ENCODE peak calls at places on chromosomes 7 and 10, in ten cellular contexts. One of them, this sample, is unnamed. For H3K36me3, the result is how much of the 10 kb centered on the place peaks cover.

GRCh38 chr7:37928878-37929277 is 8.4 kb downstream of the EPDR1 start:
- DNase-seq in heart left ventricle: no peak
- DNase-seq in effector memory CD4-positive, alpha-beta T cell: no peak
- DNase-seq in GM06990: no peak
- DNase-seq in OCI-LY7: no peak
- DNase-seq in iPS DF 6.9: no peak
- DNase-seq in brain microvascular endothelial cell: no peak
- DNase-seq in bronchial epithelial cell: no peak
- DNase-seq in IMR-90: no peak
- DNase-seq in mucosa of descending colon: no peak
- DNase-seq in this sample: no peak

GRCh38 chr7:158740657-158741293 is 36.2 kb upstream of the NCAPG2 start:
- DNase-seq in mucosa of descending colon: no peak
- DNase-seq in IMR-90: peak
- DNase-seq in bronchial epithelial cell: peak
- DNase-seq in iPS DF 6.9: no peak
- DNase-seq in GM06990: no peak
- DNase-seq in OCI-LY7: no peak
- DNase-seq in heart left ventricle: peak
- DNase-seq in effector memory CD4-positive, alpha-beta T cell: no peak
- DNase-seq in brain microvascular endothelial cell: peak
- DNase-seq in this sample: no peak

GRCh38 chr7:69608878-69609277 is 10.6 kb downstream of the AUTS2 start:
- DNase-seq in GM06990: no peak
- DNase-seq in brain microvascular endothelial cell: no peak
- DNase-seq in bronchial epithelial cell: no peak
- DNase-seq in heart left ventricle: no peak
- DNase-seq in mucosa of descending colon: no peak
- DNase-seq in OCI-LY7: no peak
- DNase-seq in IMR-90: no peak
- DNase-seq in effector memory CD4-positive, alpha-beta T cell: no peak
- DNase-seq in iPS DF 6.9: no peak
- DNase-seq in this sample: no peak

GRCh38 chr7:17625038-17625437 is 315.3 kb downstream of the SNX13 start:
- DNase-seq in brain microvascular endothelial cell: peak
- DNase-seq in iPS DF 6.9: no peak
- DNase-seq in GM06990: no peak
- DNase-seq in effector memory CD4-positive, alpha-beta T cell: no peak
- DNase-seq in OCI-LY7: no peak
- DNase-seq in mucosa of descending colon: no peak
- DNase-seq in heart left ventricle: no peak
- DNase-seq in IMR-90: peak
- DNase-seq in bronchial epithelial cell: peak
- DNase-seq in this sample: peak

GRCh38 chr7:30474893-30475292 is 3.7 kb downstream of the NOD1 start:
- DNase-seq in heart left ventricle: no peak
- DNase-seq in IMR-90: peak
- DNase-seq in iPS DF 6.9: no peak
- DNase-seq in effector memory CD4-positive, alpha-beta T cell: no peak
- DNase-seq in brain microvascular endothelial cell: no peak
- DNase-seq in GM06990: no peak
- DNase-seq in OCI-LY7: no peak
- DNase-seq in bronchial epithelial cell: no peak
- DNase-seq in mucosa of descending colon: no peak
- DNase-seq in this sample: no peak

GRCh38 chr10:103854687-103855423 is 521 bp downstream of the SH3PXD2A start:
- DNase-seq in IMR-90: peak
- DNase-seq in brain microvascular endothelial cell: no peak
- DNase-seq in mucosa of descending colon: peak
- DNase-seq in bronchial epithelial cell: no peak
- DNase-seq in OCI-LY7: no peak
- DNase-seq in GM06990: no peak
- DNase-seq in effector memory CD4-positive, alpha-beta T cell: no peak
- DNase-seq in iPS DF 6.9: no peak
- DNase-seq in heart left ventricle: peak
- DNase-seq in this sample: no peak

GRCh38 chr7:40403664-40404476 is 269.1 kb downstream of the SUGCT start:
- DNase-seq in brain microvascular endothelial cell: no peak
- DNase-seq in heart left ventricle: no peak
- DNase-seq in OCI-LY7: no peak
- DNase-seq in iPS DF 6.9: no peak
- DNase-seq in IMR-90: no peak
- DNase-seq in GM06990: no peak
- DNase-seq in mucosa of descending colon: no peak
- DNase-seq in bronchial epithelial cell: no peak
- DNase-seq in effector memory CD4-positive, alpha-beta T cell: no peak
- DNase-seq in this sample: no peak

GRCh38 chr7:44309271-44310091 is 15.9 kb downstream of the CAMK2B start:
- DNase-seq in mucosa of descending colon: peak
- DNase-seq in heart left ventricle: peak
- DNase-seq in brain microvascular endothelial cell: no peak
- DNase-seq in GM06990: peak
- DNase-seq in OCI-LY7: no peak
- DNase-seq in iPS DF 6.9: no peak
- DNase-seq in bronchial epithelial cell: peak
- DNase-seq in effector memory CD4-positive, alpha-beta T cell: no peak
- DNase-seq in IMR-90: peak
- DNase-seq in this sample: no peak

GRCh38 chr10:43903451-43903850 is 254.8 kb upstream of the ZNF32 start:
- DNase-seq in mucosa of descending colon: no peak
- DNase-seq in IMR-90: no peak
- DNase-seq in OCI-LY7: no peak
- DNase-seq in iPS DF 6.9: no peak
- DNase-seq in brain microvascular endothelial cell: no peak
- DNase-seq in effector memory CD4-positive, alpha-beta T cell: no peak
- DNase-seq in bronchial epithelial cell: no peak
- DNase-seq in GM06990: no peak
- DNase-seq in heart left ventricle: no peak
- DNase-seq in this sample: no peak

GRCh38 chr7:50837965-50838364 is 55.3 kb upstream of the GRB10 start:
- DNase-seq in GM06990: no peak
- DNase-seq in iPS DF 6.9: no peak
- DNase-seq in IMR-90: peak
- DNase-seq in heart left ventricle: no peak
- DNase-seq in mucosa of descending colon: no peak
- DNase-seq in effector memory CD4-positive, alpha-beta T cell: no peak
- DNase-seq in brain microvascular endothelial cell: peak
- DNase-seq in bronchial epithelial cell: peak
- DNase-seq in OCI-LY7: no peak
- DNase-seq in this sample: no peak

DNA sequence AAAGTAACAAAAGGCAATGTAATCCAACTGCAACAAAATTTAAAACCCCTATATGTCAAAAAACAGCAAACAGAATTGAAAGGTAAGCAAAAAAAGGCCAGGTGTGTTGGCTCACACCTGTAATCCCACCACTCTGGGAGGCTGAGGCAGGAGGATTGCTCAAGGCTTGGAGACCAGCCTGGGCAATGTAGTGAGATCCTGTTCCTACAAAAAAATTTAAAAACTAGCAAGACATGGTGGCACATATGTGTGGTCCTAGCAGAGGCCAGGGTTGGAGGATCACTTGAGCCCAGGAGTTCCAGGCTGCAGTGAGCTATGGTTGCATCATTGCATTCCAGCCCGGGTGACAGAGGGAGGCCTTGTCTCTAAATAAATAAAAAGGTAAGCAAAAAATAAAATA is 212.1 kb upstream of the KLF14 start:
- DNase-seq in IMR-90: no peak
- DNase-seq in GM06990: no peak
- DNase-seq in OCI-LY7: no peak
- DNase-seq in bronchial epithelial cell: no peak
- DNase-seq in effector memory CD4-positive, alpha-beta T cell: no peak
- DNase-seq in brain microvascular endothelial cell: no peak
- DNase-seq in heart left ventricle: no peak
- DNase-seq in iPS DF 6.9: no peak
- DNase-seq in mucosa of descending colon: no peak
- DNase-seq in this sample: no peak
- H3K36me3 ChIP-seq in IMR-90: under half
- H3K36me3 ChIP-seq in GM06990: under half
- H3K36me3 ChIP-seq in OCI-LY7: under half
- H3K36me3 ChIP-seq in bronchial epithelial cell: under half
- H3K36me3 ChIP-seq in effector memory CD4-positive, alpha-beta T cell: under half
- H3K36me3 ChIP-seq in brain microvascular endothelial cell: under half
- H3K36me3 ChIP-seq in heart left ventricle: under half
- H3K36me3 ChIP-seq in iPS DF 6.9: under half
- H3K36me3 ChIP-seq in mucosa of descending colon: under half
- H3K36me3 ChIP-seq in this sample: under half

GRCh38 chr7:90648107-90648506 is 52.0 kb downstream of the CDK14 start:
- DNase-seq in iPS DF 6.9: no peak
- DNase-seq in effector memory CD4-positive, alpha-beta T cell: no peak
- DNase-seq in mucosa of descending colon: no peak
- DNase-seq in GM06990: no peak
- DNase-seq in brain microvascular endothelial cell: no peak
- DNase-seq in OCI-LY7: no peak
- DNase-seq in IMR-90: no peak
- DNase-seq in heart left ventricle: no peak
- DNase-seq in bronchial epithelial cell: no peak
- DNase-seq in this sample: no peak
- H3K36me3 ChIP-seq in iPS DF 6.9: under half
- H3K36me3 ChIP-seq in effector memory CD4-positive, alpha-beta T cell: under half
- H3K36me3 ChIP-seq in mucosa of descending colon: under half
- H3K36me3 ChIP-seq in GM06990: under half
- H3K36me3 ChIP-seq in brain microvascular endothelial cell: under half
- H3K36me3 ChIP-seq in OCI-LY7: under half
- H3K36me3 ChIP-seq in IMR-90: under half
- H3K36me3 ChIP-seq in heart left ventricle: under half
- H3K36me3 ChIP-seq in bronchial epithelial cell: under half
- H3K36me3 ChIP-seq in this sample: under half

DNA sequence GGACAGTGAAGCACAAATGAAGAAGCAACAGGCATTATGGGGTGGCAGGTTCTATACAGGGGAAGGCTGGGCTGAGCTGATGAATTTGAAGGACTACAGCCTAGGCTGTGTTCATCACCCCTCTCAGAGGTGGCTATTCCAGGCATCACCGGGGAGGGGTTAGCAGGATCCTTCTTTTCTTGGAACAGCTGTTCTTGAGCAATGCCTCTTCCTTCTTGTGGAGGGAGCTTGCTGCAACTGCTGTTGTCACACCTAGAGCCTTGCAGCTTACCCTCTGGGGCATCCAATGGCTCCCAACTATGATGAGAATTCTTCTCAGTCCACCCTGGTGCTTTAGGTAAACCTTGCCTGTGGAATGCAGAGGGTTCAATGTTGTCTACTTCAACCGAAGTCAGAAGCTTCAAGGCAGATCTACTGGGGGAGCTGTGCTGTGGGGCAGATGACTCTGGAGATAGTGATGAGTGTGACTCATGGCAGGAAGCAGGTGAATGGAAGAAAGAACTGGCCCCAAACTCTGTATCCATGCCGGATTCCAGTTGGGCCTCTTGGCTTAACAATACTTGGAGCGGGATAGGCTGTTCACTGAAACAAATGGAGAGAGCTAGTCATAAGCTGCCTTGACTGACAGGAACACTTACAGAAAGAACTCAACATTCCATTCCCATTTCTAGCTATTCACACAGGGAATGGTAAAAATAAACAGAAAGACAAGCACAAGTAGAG is 21.5 kb upstream of the PPP3CB start:
- DNase-seq in brain microvascular endothelial cell: peak
- DNase-seq in OCI-LY7: no peak
- DNase-seq in bronchial epithelial cell: peak
- DNase-seq in GM06990: no peak
- DNase-seq in IMR-90: peak
- DNase-seq in mucosa of descending colon: no peak
- DNase-seq in effector memory CD4-positive, alpha-beta T cell: no peak
- DNase-seq in iPS DF 6.9: no peak
- DNase-seq in heart left ventricle: no peak
- DNase-seq in this sample: no peak
- H3K36me3 ChIP-seq in brain microvascular endothelial cell: under half
- H3K36me3 ChIP-seq in OCI-LY7: under half
- H3K36me3 ChIP-seq in bronchial epithelial cell: under half
- H3K36me3 ChIP-seq in GM06990: under half
- H3K36me3 ChIP-seq in IMR-90: under half
- H3K36me3 ChIP-seq in mucosa of descending colon: under half
- H3K36me3 ChIP-seq in effector memory CD4-positive, alpha-beta T cell: under half
- H3K36me3 ChIP-seq in iPS DF 6.9: under half
- H3K36me3 ChIP-seq in heart left ventricle: under half
- H3K36me3 ChIP-seq in this sample: under half

GRCh38 chr10:98309366-98310355 is 41.7 kb upstream of the LOXL4 start:
- DNase-seq in mucosa of descending colon: peak
- DNase-seq in IMR-90: peak
- DNase-seq in heart left ventricle: peak
- DNase-seq in bronchial epithelial cell: peak
- DNase-seq in effector memory CD4-positive, alpha-beta T cell: no peak
- DNase-seq in OCI-LY7: peak
- DNase-seq in brain microvascular endothelial cell: peak
- DNase-seq in GM06990: peak
- DNase-seq in iPS DF 6.9: no peak
- DNase-seq in this sample: no peak

GRCh38 chr10:98308602-98309365 is 40.8 kb upstream of the LOXL4 start:
- DNase-seq in effector memory CD4-positive, alpha-beta T cell: no peak
- DNase-seq in GM06990: no peak
- DNase-seq in bronchial epithelial cell: no peak
- DNase-seq in heart left ventricle: no peak
- DNase-seq in brain microvascular endothelial cell: no peak
- DNase-seq in mucosa of descending colon: no peak
- DNase-seq in OCI-LY7: no peak
- DNase-seq in iPS DF 6.9: no peak
- DNase-seq in IMR-90: no peak
- DNase-seq in this sample: no peak

GRCh38 chr10:98307916-98308315 is 39.9 kb upstream of the LOXL4 start:
- DNase-seq in bronchial epithelial cell: no peak
- DNase-seq in GM06990: no peak
- DNase-seq in OCI-LY7: no peak
- DNase-seq in heart left ventricle: no peak
- DNase-seq in IMR-90: no peak
- DNase-seq in mucosa of descending colon: no peak
- DNase-seq in iPS DF 6.9: no peak
- DNase-seq in brain microvascular endothelial cell: no peak
- DNase-seq in effector memory CD4-positive, alpha-beta T cell: no peak
- DNase-seq in this sample: no peak

GRCh38 chr10:98303569-98303968 is 35.6 kb upstream of the LOXL4 start:
- DNase-seq in heart left ventricle: no peak
- DNase-seq in effector memory CD4-positive, alpha-beta T cell: no peak
- DNase-seq in IMR-90: no peak
- DNase-seq in mucosa of descending colon: no peak
- DNase-seq in OCI-LY7: no peak
- DNase-seq in GM06990: no peak
- DNase-seq in iPS DF 6.9: no peak
- DNase-seq in bronchial epithelial cell: no peak
- DNase-seq in brain microvascular endothelial cell: no peak
- DNase-seq in this sample: no peak

GRCh38 chr10:98306501-98306900 is 38.5 kb upstream of the LOXL4 start:
- DNase-seq in IMR-90: no peak
- DNase-seq in bronchial epithelial cell: no peak
- DNase-seq in mucosa of descending colon: no peak
- DNase-seq in effector memory CD4-positive, alpha-beta T cell: no peak
- DNase-seq in heart left ventricle: no peak
- DNase-seq in GM06990: no peak
- DNase-seq in iPS DF 6.9: no peak
- DNase-seq in brain microvascular endothelial cell: no peak
- DNase-seq in OCI-LY7: no peak
- DNase-seq in this sample: no peak
- H3K36me3 ChIP-seq in IMR-90: under half
- H3K36me3 ChIP-seq in bronchial epithelial cell: under half
- H3K36me3 ChIP-seq in mucosa of descending colon: under half
- H3K36me3 ChIP-seq in effector memory CD4-positive, alpha-beta T cell: under half
- H3K36me3 ChIP-seq in heart left ventricle: under half
- H3K36me3 ChIP-seq in GM06990: under half
- H3K36me3 ChIP-seq in iPS DF 6.9: under half
- H3K36me3 ChIP-seq in brain microvascular endothelial cell: under half
- H3K36me3 ChIP-seq in OCI-LY7: under half
- H3K36me3 ChIP-seq in this sample: under half

This sample was measured in keratinocyte.